ENCODE peak calls at places on chromosomes 13 and 19, in six cellular contexts. M, S, X, N, H and F are unnamed samples.

GRCh38 chr19:43464089-43464775 is 1.2 kb downstream of the LYPD3 start:
- DNase-seq in M (no peak), S (no peak), X (no peak), N (no peak), H (no peak), F (no peak)

GRCh38 chr13:62320129-62320724 is 904.6 kb upstream of the PCDH20 start:
- DNase-seq in M (peak), S (no peak), X (no peak), N (peak), H (peak), F (no peak)

GRCh38 chr13:72652681-72653080 is 74.7 kb downstream of the MZT1 start:
- DNase-seq in M (no peak), S (no peak), X (no peak), N (no peak), H (no peak), F (no peak)

GRCh38 chr19:46979103-46979769 is 40.4 kb upstream of the NPAS1 start:
- DNase-seq in M (no peak), S (no peak), X (no peak), N (no peak), H (no peak), F (no peak)

GRCh38 chr13:104577029-104577820 is 1511.0 kb upstream of the SLC10A2 start:
- DNase-seq in M (no peak), S (no peak), X (no peak), N (no peak), H (peak), F (no peak)

GRCh38 chr19:35833972-35834371 is 18.3 kb downstream of the NPHS1 start:
- DNase-seq in M (no peak), S (no peak), X (no peak), N (no peak), H (no peak), F (no peak)

GRCh38 chr19:752652-753517 is 2.0 kb downstream of the MISP start:
- DNase-seq in M (peak), S (no peak), X (no peak), N (peak), H (peak), F (no peak)

GRCh38 chr19:16801599-16801998 is 27.6 kb upstream of the SIN3B start:
- DNase-seq in M (no peak), S (no peak), X (no peak), N (peak), H (peak), F (no peak)

GRCh38 chr19:42176649-42176989 is 40.9 kb downstream of the DEDD2 start:
- DNase-seq in M (peak), S (no peak), X (no peak), N (no peak), H (no peak), F (no peak)

GRCh38 chr19:35043906-35044305 is 2.4 kb downstream of the HPN start:
- DNase-seq in M (peak), S (no peak), X (no peak), N (no peak), H (no peak), F (no peak)

GRCh38 chr13:103194871-103195270 is 128.7 kb upstream of the SLC10A2 start:
- DNase-seq in M (no peak), S (no peak), X (no peak), N (no peak), H (no peak), F (no peak)

GRCh38 chr13:51737609-51738008 is 66.4 kb downstream of the DHRS12 start:
- DNase-seq in M (no peak), S (no peak), X (no peak), N (no peak), H (no peak), F (no peak)

GRCh38 chr13:110531671-110532083 is 29.8 kb downstream of the RAB20 start:
- DNase-seq in M (no peak), S (no peak), X (no peak), N (no peak), H (no peak), F (no peak)

GRCh38 chr13:100347941-100348340 is 240.6 kb downstream of the GGACT start:
- DNase-seq in M (no peak), S (no peak), X (no peak), N (no peak), H (peak), F (no peak)

GRCh38 chr19:54179921-54180452 is 7.0 kb upstream of the TMC4 start:
- DNase-seq in M (no peak), S (no peak), X (no peak), N (no peak), H (peak), F (no peak)

GRCh38 chr19:6773323-6773931 is 919 bp downstream of the VAV1 start:
- DNase-seq in M (no peak), S (no peak), X (peak), N (no peak), H (no peak), F (no peak)

GRCh38 chr19:53549354-53549753 is 11.4 kb downstream of the ZNF331 start:
- DNase-seq in M (no peak), S (no peak), X (no peak), N (no peak), H (peak), F (no peak)

GRCh38 chr19:2461751-2462634 is 5.2 kb upstream of the LMNB2 start:
- DNase-seq in M (peak), S (peak), X (peak), N (peak), H (peak), F (no peak)

GRCh38 chr13:109979186-109979585 is 192.8 kb upstream of the IRS2 start:
- DNase-seq in M (no peak), S (no peak), X (no peak), N (no peak), H (no peak), F (no peak)

GRCh38 chr13:30647420-30647819 is 29.7 kb downstream of the USPL1 start:
- DNase-seq in M (no peak), S (no peak), X (no peak), N (no peak), H (no peak), F (no peak)

GRCh38 chr19:44689290-44690130 is 9.4 kb upstream of the CEACAM16 start:
- DNase-seq in M (no peak), S (peak), X (peak), N (peak), H (peak), F (no peak)

GRCh38 chr13:109101550-109102144 is 472.2 kb downstream of the MYO16 start:
- DNase-seq in M (no peak), S (no peak), X (no peak), N (no peak), H (peak), F (no peak)

GRCh38 chr13:34164585-34164984 is 346.6 kb downstream of the RFC3 start:
- DNase-seq in M (no peak), S (no peak), X (no peak), N (no peak), H (no peak), F (no peak)

GRCh38 chr19:10892256-10892655 is 20.9 kb downstream of the CARM1 start:
- DNase-seq in M (no peak), S (no peak), X (no peak), N (no peak), H (no peak), F (no peak)

GRCh38 chr13:24202215-24202614 is 41.7 kb downstream of the SPATA13 start:
- DNase-seq in M (no peak), S (no peak), X (no peak), N (no peak), H (no peak), F (no peak)

GRCh38 chr19:40791349-40791748 is 7.6 kb upstream of the EGLN2 start:
- DNase-seq in M (no peak), S (no peak), X (no peak), N (no peak), H (no peak), F (no peak)

GRCh38 chr19:13843104-13843921 is 33.6 kb upstream of the NANOS3 start:
- DNase-seq in M (no peak), S (no peak), X (no peak), N (no peak), H (no peak), F (no peak)

GRCh38 chr19:53808710-53809125 is 15.4 kb downstream of the NLRP12 start:
- DNase-seq in M (no peak), S (no peak), X (no peak), N (peak), H (peak), F (no peak)

GRCh38 chr13:30157616-30157993 is 149.7 kb downstream of the KATNAL1 start:
- DNase-seq in M (no peak), S (no peak), X (no peak), N (no peak), H (no peak), F (no peak)

GRCh38 chr19:58129284-58129683 is 21.3 kb downstream of the ZNF329 start:
- DNase-seq in M (no peak), S (no peak), X (no peak), N (no peak), H (no peak), F (no peak)

GRCh38 chr19:13847033-13847899 is 29.7 kb upstream of the NANOS3 start:
- DNase-seq in M (no peak), S (peak), X (peak), N (peak), H (peak), F (no peak)